ENCODE peak calls at places on chromosomes 13 and 19, in seven cellular contexts. One of them, this sample, is unnamed.
A peak's percentile ranks its signal among the peaks of the same experiment; 100 is the strongest.

GRCh38 chr19:10499550-10500246 is 3.5 kb downstream of the KEAP1 start:
- DNase-seq in endothelial cell of umbilical vein: no peak
- DNase-seq in transverse colon: no peak
- DNase-seq in IMR-90: no peak
- DNase-seq in H1: no peak
- DNase-seq in lower lobe of right lung: no peak
- DNase-seq in cardiac muscle cell: no peak
- DNase-seq in this sample: no peak

GRCh38 chr19:39390460-39390758 is 497 bp downstream of the PAF1 start:
- DNase-seq in endothelial cell of umbilical vein: no peak
- DNase-seq in transverse colon: peak; percentile 79
- DNase-seq in IMR-90: no peak
- DNase-seq in H1: no peak
- DNase-seq in lower lobe of right lung: no peak
- DNase-seq in cardiac muscle cell: no peak
- DNase-seq in this sample: peak; percentile 63

GRCh38 chr13:106507560-106508274 is 27.7 kb downstream of the EFNB2 start:
- DNase-seq in endothelial cell of umbilical vein: no peak
- DNase-seq in transverse colon: no peak
- DNase-seq in IMR-90: peak; percentile 95
- DNase-seq in H1: no peak
- DNase-seq in lower lobe of right lung: no peak
- DNase-seq in cardiac muscle cell: no peak
- DNase-seq in this sample: no peak

GRCh38 chr19:29528350-29528945 is 2.7 kb downstream of the VSTM2B start:
- DNase-seq in endothelial cell of umbilical vein: peak; percentile 49
- DNase-seq in transverse colon: peak; percentile 26
- DNase-seq in IMR-90: peak; percentile 58
- DNase-seq in H1: peak; percentile 75
- DNase-seq in lower lobe of right lung: no peak
- DNase-seq in cardiac muscle cell: peak; percentile 87
- DNase-seq in this sample: peak; percentile 38

GRCh38 chr19:7874080-7874856 is at the start of gene PRR36:
- DNase-seq in endothelial cell of umbilical vein: peak; percentile 35
- DNase-seq in transverse colon: no peak
- DNase-seq in IMR-90: no peak
- DNase-seq in H1: no peak
- DNase-seq in lower lobe of right lung: peak; percentile 79
- DNase-seq in cardiac muscle cell: peak; percentile 90
- DNase-seq in this sample: no peak

GRCh38 chr13:27117947-27118346 is 53.7 kb downstream of the USP12 start:
- DNase-seq in endothelial cell of umbilical vein: no peak
- DNase-seq in transverse colon: no peak
- DNase-seq in IMR-90: no peak
- DNase-seq in H1: no peak
- DNase-seq in lower lobe of right lung: no peak
- DNase-seq in cardiac muscle cell: no peak
- DNase-seq in this sample: no peak

GRCh38 chr19:57815247-57816075 is 748 bp upstream of the ZNF552 start:
- DNase-seq in endothelial cell of umbilical vein: no peak
- DNase-seq in transverse colon: no peak
- DNase-seq in IMR-90: no peak
- DNase-seq in H1: no peak
- DNase-seq in lower lobe of right lung: no peak
- DNase-seq in cardiac muscle cell: no peak
- DNase-seq in this sample: no peak

GRCh38 chr13:112028481-112028880 is 38.5 kb upstream of the SOX1 start:
- DNase-seq in endothelial cell of umbilical vein: no peak
- DNase-seq in transverse colon: no peak
- DNase-seq in IMR-90: no peak
- DNase-seq in H1: no peak
- DNase-seq in lower lobe of right lung: no peak
- DNase-seq in cardiac muscle cell: no peak
- DNase-seq in this sample: no peak

GRCh38 chr19:51712461-51713081 is 11.2 kb downstream of the HAS1 start:
- DNase-seq in endothelial cell of umbilical vein: no peak
- DNase-seq in transverse colon: no peak
- DNase-seq in IMR-90: peak; percentile 35
- DNase-seq in H1: peak; percentile 57
- DNase-seq in lower lobe of right lung: no peak
- DNase-seq in cardiac muscle cell: no peak
- DNase-seq in this sample: no peak

GRCh38 chr19:41192574-41193419 is at the start of gene CYP2S1:
- DNase-seq in endothelial cell of umbilical vein: no peak
- DNase-seq in transverse colon: peak; percentile 75
- DNase-seq in IMR-90: peak; percentile 22
- DNase-seq in H1: no peak
- DNase-seq in lower lobe of right lung: peak; percentile 63
- DNase-seq in cardiac muscle cell: peak; percentile 51
- DNase-seq in this sample: no peak

GRCh38 chr19:33871605-33872004 is 74.9 kb downstream of the KCTD15 start:
- DNase-seq in endothelial cell of umbilical vein: no peak
- DNase-seq in transverse colon: no peak
- DNase-seq in IMR-90: no peak
- DNase-seq in H1: no peak
- DNase-seq in lower lobe of right lung: no peak
- DNase-seq in cardiac muscle cell: no peak
- DNase-seq in this sample: no peak

GRCh38 chr13:91368676-91369425 is 21.4 kb downstream of the MIR17HG start:
- DNase-seq in endothelial cell of umbilical vein: no peak
- DNase-seq in transverse colon: no peak
- DNase-seq in IMR-90: peak; percentile 19
- DNase-seq in H1: no peak
- DNase-seq in lower lobe of right lung: no peak
- DNase-seq in cardiac muscle cell: no peak
- DNase-seq in this sample: no peak

GRCh38 chr19:6228523-6229215 is 51.1 kb downstream of the MLLT1 start:
- DNase-seq in endothelial cell of umbilical vein: no peak
- DNase-seq in transverse colon: no peak
- DNase-seq in IMR-90: no peak
- DNase-seq in H1: no peak
- DNase-seq in lower lobe of right lung: no peak
- DNase-seq in cardiac muscle cell: no peak
- DNase-seq in this sample: no peak

GRCh38 chr13:32951580-32951979 is 64.6 kb upstream of the KL start:
- DNase-seq in endothelial cell of umbilical vein: no peak
- DNase-seq in transverse colon: no peak
- DNase-seq in IMR-90: no peak
- DNase-seq in H1: no peak
- DNase-seq in lower lobe of right lung: no peak
- DNase-seq in cardiac muscle cell: no peak
- DNase-seq in this sample: no peak

GRCh38 chr13:74003374-74003773 is 130.8 kb downstream of the KLF12 start:
- DNase-seq in endothelial cell of umbilical vein: no peak
- DNase-seq in transverse colon: no peak
- DNase-seq in IMR-90: peak; percentile 22
- DNase-seq in H1: no peak
- DNase-seq in lower lobe of right lung: no peak
- DNase-seq in cardiac muscle cell: no peak
- DNase-seq in this sample: no peak

GRCh38 chr19:48367855-48368254 is 3.7 kb downstream of the SYNGR4 start:
- DNase-seq in endothelial cell of umbilical vein: no peak
- DNase-seq in transverse colon: no peak
- DNase-seq in IMR-90: no peak
- DNase-seq in H1: no peak
- DNase-seq in lower lobe of right lung: no peak
- DNase-seq in cardiac muscle cell: no peak
- DNase-seq in this sample: no peak

GRCh38 chr13:100089633-100090032 is 740 bp downstream of the PCCA start:
- DNase-seq in endothelial cell of umbilical vein: peak; percentile 51
- DNase-seq in transverse colon: no peak
- DNase-seq in IMR-90: peak; percentile 34
- DNase-seq in H1: no peak
- DNase-seq in lower lobe of right lung: no peak
- DNase-seq in cardiac muscle cell: no peak
- DNase-seq in this sample: no peak
- H3K27ac ChIP-seq in endothelial cell of umbilical vein: peak overlapping the region; percentile 43
- H3K27ac ChIP-seq in transverse colon: peak overlapping the region; percentile 84
- H3K27ac ChIP-seq in IMR-90: peak overlapping the region; percentile 87
- H3K27ac ChIP-seq in H1: no peak overlapping the region
- H3K27ac ChIP-seq in lower lobe of right lung: peak overlapping the region; percentile 79
- H3K27ac ChIP-seq in cardiac muscle cell: peak overlapping the region; percentile 84
- H3K27ac ChIP-seq in this sample: peak overlapping the region; percentile 79

GRCh38 chr13:93984876-93985275 is 494.6 kb downstream of the DCT start:
- DNase-seq in endothelial cell of umbilical vein: no peak
- DNase-seq in transverse colon: no peak
- DNase-seq in IMR-90: no peak
- DNase-seq in H1: no peak
- DNase-seq in lower lobe of right lung: no peak
- DNase-seq in cardiac muscle cell: no peak
- DNase-seq in this sample: no peak
- H3K4me3 ChIP-seq in endothelial cell of umbilical vein: no peak overlapping the region
- H3K4me3 ChIP-seq in transverse colon: no peak overlapping the region
- H3K4me3 ChIP-seq in IMR-90: no peak overlapping the region
- H3K4me3 ChIP-seq in H1: no peak overlapping the region
- H3K4me3 ChIP-seq in lower lobe of right lung: no peak overlapping the region
- H3K4me3 ChIP-seq in cardiac muscle cell: no peak overlapping the region
- H3K4me3 ChIP-seq in this sample: no peak overlapping the region

GRCh38 chr19:22617614-22618325 is 16.4 kb upstream of the ZNF492 start:
- DNase-seq in endothelial cell of umbilical vein: no peak
- DNase-seq in transverse colon: no peak
- DNase-seq in IMR-90: no peak
- DNase-seq in H1: no peak
- DNase-seq in lower lobe of right lung: no peak
- DNase-seq in cardiac muscle cell: no peak
- DNase-seq in this sample: peak; percentile 28
- H3K9me3 ChIP-seq in endothelial cell of umbilical vein: peaks cover 3% of the 10 kb centered on the region
- H3K9me3 ChIP-seq in transverse colon: peaks cover 5% of the 10 kb centered on the region
- H3K9me3 ChIP-seq in IMR-90: peaks cover 25% of the 10 kb centered on the region
- H3K9me3 ChIP-seq in H1: peaks cover 42% of the 10 kb centered on the region
- H3K9me3 ChIP-seq in lower lobe of right lung: no peaks in the 10 kb centered on the region
- H3K9me3 ChIP-seq in cardiac muscle cell: no peaks in the 10 kb centered on the region
- H3K9me3 ChIP-seq in this sample: no peaks in the 10 kb centered on the region

GRCh38 chr19:13848811-13849241 is 28.1 kb upstream of the NANOS3 start:
- DNase-seq in endothelial cell of umbilical vein: no peak
- DNase-seq in transverse colon: no peak
- DNase-seq in IMR-90: no peak
- DNase-seq in H1: no peak
- DNase-seq in lower lobe of right lung: no peak
- DNase-seq in cardiac muscle cell: no peak
- DNase-seq in this sample: no peak
- H3K27ac ChIP-seq in endothelial cell of umbilical vein: peak overlapping the region; percentile 24
- H3K27ac ChIP-seq in transverse colon: peak overlapping the region; percentile 99
- H3K27ac ChIP-seq in IMR-90: peak overlapping the region; percentile 9
- H3K27ac ChIP-seq in H1: no peak overlapping the region
- H3K27ac ChIP-seq in lower lobe of right lung: peak overlapping the region; percentile 100
- H3K27ac ChIP-seq in cardiac muscle cell: no peak overlapping the region
- H3K27ac ChIP-seq in this sample: peak overlapping the region; percentile 99

GRCh38 chr19:18271433-18271841 is 2.8 kb downstream of the IQCN start:
- DNase-seq in endothelial cell of umbilical vein: no peak
- DNase-seq in transverse colon: no peak
- DNase-seq in IMR-90: no peak
- DNase-seq in H1: no peak
- DNase-seq in lower lobe of right lung: no peak
- DNase-seq in cardiac muscle cell: no peak
- DNase-seq in this sample: no peak

GRCh38 chr19:18278521-18279265 is 2.7 kb downstream of the JUND start:
- DNase-seq in endothelial cell of umbilical vein: peak; percentile 14
- DNase-seq in transverse colon: peak; percentile 55
- DNase-seq in IMR-90: no peak
- DNase-seq in H1: no peak
- DNase-seq in lower lobe of right lung: no peak
- DNase-seq in cardiac muscle cell: no peak
- DNase-seq in this sample: no peak

GRCh38 chr19:18274303-18274775 is at the start of gene IQCN:
- DNase-seq in endothelial cell of umbilical vein: no peak
- DNase-seq in transverse colon: peak; percentile 66
- DNase-seq in IMR-90: no peak
- DNase-seq in H1: no peak
- DNase-seq in lower lobe of right lung: no peak
- DNase-seq in cardiac muscle cell: no peak
- DNase-seq in this sample: peak; percentile 83

GRCh38 chr19:18273566-18274302 is 518 bp downstream of the IQCN start:
- DNase-seq in endothelial cell of umbilical vein: no peak
- DNase-seq in transverse colon: no peak
- DNase-seq in IMR-90: no peak
- DNase-seq in H1: no peak
- DNase-seq in lower lobe of right lung: no peak
- DNase-seq in cardiac muscle cell: no peak
- DNase-seq in this sample: no peak

GRCh38 chr19:18274776-18275356 is 614 bp upstream of the IQCN start:
- DNase-seq in endothelial cell of umbilical vein: peak; percentile 81
- DNase-seq in transverse colon: peak; percentile 92
- DNase-seq in IMR-90: peak; percentile 89
- DNase-seq in H1: no peak
- DNase-seq in lower lobe of right lung: peak; percentile 79
- DNase-seq in cardiac muscle cell: no peak
- DNase-seq in this sample: peak; percentile 95
- H3K4me3 ChIP-seq in endothelial cell of umbilical vein: no peak overlapping the region
- H3K4me3 ChIP-seq in transverse colon: no peak overlapping the region
- H3K4me3 ChIP-seq in IMR-90: no peak overlapping the region
- H3K4me3 ChIP-seq in H1: no peak overlapping the region
- H3K4me3 ChIP-seq in lower lobe of right lung: no peak overlapping the region
- H3K4me3 ChIP-seq in cardiac muscle cell: no peak overlapping the region
- H3K4me3 ChIP-seq in this sample: peak overlapping the region; percentile 4

DNA sequence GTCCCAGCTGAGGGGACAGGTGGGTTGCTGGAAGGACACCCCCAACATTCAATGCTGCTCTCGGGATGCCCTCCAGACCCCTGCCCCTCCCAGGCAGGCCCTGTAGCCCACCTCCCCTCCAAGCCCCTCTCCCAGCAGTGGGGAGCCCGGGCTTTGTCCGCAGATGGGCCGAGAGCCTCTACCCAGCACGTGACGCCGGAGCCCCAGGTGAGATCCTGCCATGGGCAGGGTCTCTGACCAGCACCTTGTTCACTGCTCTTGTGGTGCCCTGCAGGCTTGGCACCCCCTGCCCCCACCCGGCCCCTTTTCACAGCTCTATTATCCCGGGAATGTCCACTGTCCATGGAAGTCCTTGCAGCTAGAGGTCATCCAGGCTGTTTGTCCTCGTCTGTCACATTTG is 76.5 kb downstream of the C1QTNF9 start:
- DNase-seq in endothelial cell of umbilical vein: no peak
- DNase-seq in transverse colon: no peak
- DNase-seq in IMR-90: no peak
- DNase-seq in H1: no peak
- DNase-seq in lower lobe of right lung: no peak
- DNase-seq in cardiac muscle cell: no peak
- DNase-seq in this sample: no peak
- H3K9me3 ChIP-seq in endothelial cell of umbilical vein: no peaks in the 10 kb centered on the region
- H3K9me3 ChIP-seq in transverse colon: no peaks in the 10 kb centered on the region
- H3K9me3 ChIP-seq in IMR-90: no peaks in the 10 kb centered on the region
- H3K9me3 ChIP-seq in H1: no peaks in the 10 kb centered on the region
- H3K9me3 ChIP-seq in lower lobe of right lung: no peaks in the 10 kb centered on the region
- H3K9me3 ChIP-seq in cardiac muscle cell: no peaks in the 10 kb centered on the region
- H3K9me3 ChIP-seq in this sample: no peaks in the 10 kb centered on the region